ENCODE peak calls at places on chromosomes 4 and X, in four cellular contexts. S is Right ventricle myocardium superior; P is HTR-8/SVneo; M is CD8-positive, alpha-beta memory T cell. U is an unnamed sample.

GRCh38 chr4:74953647-74954046 is 20.7 kb downstream of the PARM1 start:
- DNase-seq in P (no peak), S (no peak), M (no peak), U (no peak)

GRCh38 chr4:180058731-180059215 is 2184.4 kb upstream of the TENM3 start:
- DNase-seq in M (no peak), S (peak), P (peak), U (no peak)

GRCh38 chr4:6771229-6771671 is 11.3 kb upstream of the KIAA0232 start:
- DNase-seq in P (no peak), S (peak), M (no peak), U (peak)

GRCh38 chrX:39903343-39903742 is 194.4 kb downstream of the BCOR start:
- DNase-seq in S (no peak), P (no peak), M (no peak), U (no peak)

GRCh38 chrX:136525738-136526606 is 6.0 kb upstream of the VGLL1 start:
- DNase-seq in P (peak), S (peak), M (no peak), U (no peak)

GRCh38 chr4:118290951-118291350 is 61.9 kb downstream of the PRSS12 start:
- DNase-seq in S (no peak), M (no peak), P (no peak), U (no peak)

GRCh38 chr4:98557497-98557896 is 100.9 kb downstream of the TSPAN5 start:
- DNase-seq in S (no peak), P (no peak), M (no peak), U (no peak)

GRCh38 chrX:52574416-52575275 is 57.8 kb upstream of the XAGE1B start:
- DNase-seq in P (peak), M (peak), S (no peak), U (no peak)

GRCh38 chr4:15234585-15235126 is 193.2 kb upstream of the C1QTNF7 start:
- DNase-seq in S (no peak), P (peak), M (no peak), U (no peak)

GRCh38 chr4:171929907-171930306 is 116.7 kb downstream of the GALNTL6 start:
- DNase-seq in S (no peak), M (no peak), P (no peak), U (peak)